ENCODE peak calls at places on chromosomes 7 and 10, in seven cellular contexts. One of them, this sample, is unnamed.

GRCh38 chr7:74023786-74024185 is 4.2 kb upstream of the ELN start:
- DNase-seq in PC-9: no peak
- DNase-seq in neural progenitor cell: no peak
- DNase-seq in kidney: peak; percentile 71
- DNase-seq in osteoblast: no peak
- DNase-seq in A673: no peak
- DNase-seq in breast epithelium: no peak
- DNase-seq in this sample: no peak

GRCh38 chr10:72875250-72876055 is 18.1 kb upstream of the OIT3 start:
- DNase-seq in breast epithelium: no peak
- DNase-seq in PC-9: peak; percentile 53
- DNase-seq in neural progenitor cell: peak; percentile 31
- DNase-seq in A673: peak; percentile 43
- DNase-seq in kidney: no peak
- DNase-seq in osteoblast: no peak
- DNase-seq in this sample: no peak

GRCh38 chr10:316390-316789 is 181.1 kb downstream of the ZMYND11 start:
- DNase-seq in A673: no peak
- DNase-seq in neural progenitor cell: no peak
- DNase-seq in PC-9: no peak
- DNase-seq in breast epithelium: no peak
- DNase-seq in kidney: no peak
- DNase-seq in osteoblast: no peak
- DNase-seq in this sample: no peak

GRCh38 chr10:132069122-132069848 is 3.5 kb downstream of the JAKMIP3 start:
- DNase-seq in kidney: no peak
- DNase-seq in osteoblast: no peak
- DNase-seq in neural progenitor cell: no peak
- DNase-seq in breast epithelium: no peak
- DNase-seq in A673: no peak
- DNase-seq in PC-9: no peak
- DNase-seq in this sample: no peak

GRCh38 chr10:96512524-96512991 is 1.2 kb downstream of the TLL2 start:
- DNase-seq in osteoblast: no peak
- DNase-seq in A673: peak; percentile 49
- DNase-seq in breast epithelium: no peak
- DNase-seq in PC-9: no peak
- DNase-seq in kidney: peak; percentile 77
- DNase-seq in neural progenitor cell: peak; percentile 76
- DNase-seq in this sample: no peak

GRCh38 chr10:75428434-75429158 is 2.8 kb upstream of the LRMDA start:
- DNase-seq in osteoblast: peak; percentile 91
- DNase-seq in A673: no peak
- DNase-seq in kidney: no peak
- DNase-seq in neural progenitor cell: no peak
- DNase-seq in breast epithelium: no peak
- DNase-seq in PC-9: no peak
- DNase-seq in this sample: no peak

GRCh38 chr7:90717286-90718060 is 121.4 kb downstream of the CDK14 start:
- DNase-seq in breast epithelium: no peak
- DNase-seq in A673: no peak
- DNase-seq in PC-9: no peak
- DNase-seq in kidney: no peak
- DNase-seq in osteoblast: no peak
- DNase-seq in neural progenitor cell: peak; percentile 66
- DNase-seq in this sample: no peak

GRCh38 chr10:43299579-43299978 is 32.7 kb upstream of the RASGEF1A start:
- DNase-seq in PC-9: no peak
- DNase-seq in osteoblast: no peak
- DNase-seq in neural progenitor cell: no peak
- DNase-seq in breast epithelium: no peak
- DNase-seq in A673: no peak
- DNase-seq in kidney: peak; percentile 32
- DNase-seq in this sample: peak; percentile 47

GRCh38 chr10:55852850-55853249 is 508.2 kb downstream of the ZWINT start:
- DNase-seq in breast epithelium: no peak
- DNase-seq in PC-9: no peak
- DNase-seq in A673: no peak
- DNase-seq in neural progenitor cell: no peak
- DNase-seq in kidney: no peak
- DNase-seq in osteoblast: no peak
- DNase-seq in this sample: no peak

GRCh38 chr7:27176343-27176731 is 2.2 kb upstream of the HOXA10 start:
- DNase-seq in osteoblast: no peak
- DNase-seq in breast epithelium: no peak
- DNase-seq in A673: no peak
- DNase-seq in neural progenitor cell: no peak
- DNase-seq in PC-9: no peak
- DNase-seq in kidney: peak; percentile 37
- DNase-seq in this sample: no peak

GRCh38 chr10:60549686-60550085 is 160.0 kb upstream of the ANK3 start:
- DNase-seq in breast epithelium: no peak
- DNase-seq in neural progenitor cell: no peak
- DNase-seq in kidney: no peak
- DNase-seq in PC-9: no peak
- DNase-seq in A673: peak; percentile 51
- DNase-seq in osteoblast: peak; percentile 11
- DNase-seq in this sample: no peak

GRCh38 chr10:48802611-48803046 is 118.0 kb downstream of the WDFY4 start:
- DNase-seq in osteoblast: no peak
- DNase-seq in neural progenitor cell: no peak
- DNase-seq in kidney: no peak
- DNase-seq in A673: no peak
- DNase-seq in PC-9: no peak
- DNase-seq in breast epithelium: no peak
- DNase-seq in this sample: no peak

GRCh38 chr10:44962870-44963738 is 3.5 kb downstream of the RASSF4 start:
- DNase-seq in osteoblast: peak; percentile 5
- DNase-seq in A673: no peak
- DNase-seq in PC-9: no peak
- DNase-seq in breast epithelium: no peak
- DNase-seq in neural progenitor cell: peak; percentile 76
- DNase-seq in kidney: peak; percentile 71
- DNase-seq in this sample: no peak

GRCh38 chr7:139854803-139855497 is 25.9 kb downstream of the TBXAS1 start:
- DNase-seq in A673: no peak
- DNase-seq in breast epithelium: no peak
- DNase-seq in PC-9: no peak
- DNase-seq in osteoblast: no peak
- DNase-seq in kidney: no peak
- DNase-seq in neural progenitor cell: no peak
- DNase-seq in this sample: no peak

GRCh38 chr7:139850906-139851305 is 21.8 kb downstream of the TBXAS1 start:
- DNase-seq in neural progenitor cell: no peak
- DNase-seq in osteoblast: no peak
- DNase-seq in A673: no peak
- DNase-seq in breast epithelium: no peak
- DNase-seq in kidney: no peak
- DNase-seq in PC-9: no peak
- DNase-seq in this sample: no peak

GRCh38 chr7:139851770-139852481 is 22.9 kb downstream of the TBXAS1 start:
- DNase-seq in kidney: no peak
- DNase-seq in breast epithelium: no peak
- DNase-seq in osteoblast: no peak
- DNase-seq in PC-9: no peak
- DNase-seq in neural progenitor cell: no peak
- DNase-seq in A673: no peak
- DNase-seq in this sample: no peak

GRCh38 chr7:139853576-139854511 is 24.8 kb downstream of the TBXAS1 start:
- DNase-seq in breast epithelium: no peak
- DNase-seq in PC-9: no peak
- DNase-seq in osteoblast: no peak
- DNase-seq in A673: peak; percentile 22
- DNase-seq in kidney: no peak
- DNase-seq in neural progenitor cell: no peak
- DNase-seq in this sample: no peak

DNA sequence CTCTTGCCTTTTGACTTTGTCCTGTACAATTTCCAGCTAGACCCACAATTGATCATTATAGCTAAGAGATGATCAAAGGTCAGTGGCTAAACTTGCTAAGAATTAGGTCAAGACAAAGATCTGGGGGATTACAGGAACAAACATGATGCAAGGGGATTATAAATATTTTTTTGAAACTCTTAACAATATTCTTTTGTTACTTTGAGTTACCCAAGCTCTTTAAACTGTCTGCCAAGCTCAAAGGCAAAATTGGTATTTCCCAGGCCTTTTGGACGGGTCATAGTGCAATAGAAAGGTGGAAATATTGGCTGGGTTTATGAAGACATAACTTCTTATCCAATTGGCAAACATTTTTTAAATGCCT is 23.4 kb downstream of the TBXAS1 start:
- DNase-seq in A673: no peak
- DNase-seq in breast epithelium: no peak
- DNase-seq in osteoblast: no peak
- DNase-seq in neural progenitor cell: no peak
- DNase-seq in PC-9: no peak
- DNase-seq in kidney: no peak
- DNase-seq in this sample: no peak
- H3K27ac ChIP-seq in A673: no peak overlapping the region
- H3K27ac ChIP-seq in breast epithelium: no peak overlapping the region
- H3K27ac ChIP-seq in osteoblast: no peak overlapping the region
- H3K27ac ChIP-seq in neural progenitor cell: no peak overlapping the region
- H3K27ac ChIP-seq in PC-9: no peak overlapping the region
- H3K27ac ChIP-seq in kidney: no peak overlapping the region
- H3K27ac ChIP-seq in this sample: no peak overlapping the region

DNA sequence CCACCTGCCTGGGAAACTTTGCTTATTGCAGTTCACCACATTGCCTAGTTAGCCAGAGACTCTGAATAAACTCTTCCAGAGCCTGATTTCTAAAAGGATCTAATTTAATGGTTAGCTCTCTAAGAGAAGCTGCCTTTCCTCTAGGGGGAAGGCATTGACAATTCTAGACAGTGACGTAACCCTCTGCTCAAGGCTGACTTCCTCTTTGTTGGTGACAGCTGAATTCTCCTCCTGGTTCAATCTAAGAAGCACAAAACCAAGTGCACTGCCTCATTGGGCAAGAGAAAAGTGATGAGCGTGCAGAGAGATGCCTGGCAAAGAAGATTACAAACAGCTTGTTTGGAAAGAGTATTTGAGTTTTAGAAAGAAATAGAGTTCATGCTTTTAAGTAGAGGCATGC is 102.7 kb downstream of the MACC1 start:
- DNase-seq in A673: peak; percentile 46
- DNase-seq in breast epithelium: no peak
- DNase-seq in PC-9: no peak
- DNase-seq in kidney: no peak
- DNase-seq in neural progenitor cell: peak; percentile 17
- DNase-seq in osteoblast: no peak
- DNase-seq in this sample: no peak
- H3K4me1 ChIP-seq in A673: no peaks in the 10 kb centered on the region
- H3K4me1 ChIP-seq in breast epithelium: no peaks in the 10 kb centered on the region
- H3K4me1 ChIP-seq in PC-9: no peaks in the 10 kb centered on the region
- H3K4me1 ChIP-seq in kidney: no peaks in the 10 kb centered on the region
- H3K4me1 ChIP-seq in neural progenitor cell: peaks cover 30% of the 10 kb centered on the region
- H3K4me1 ChIP-seq in osteoblast: no peaks in the 10 kb centered on the region
- H3K4me1 ChIP-seq in this sample: no peaks in the 10 kb centered on the region

GRCh38 chr7:134767567-134768168 is 11.8 kb upstream of the CALD1 start:
- DNase-seq in neural progenitor cell: no peak
- DNase-seq in A673: no peak
- DNase-seq in PC-9: no peak
- DNase-seq in osteoblast: no peak
- DNase-seq in breast epithelium: no peak
- DNase-seq in kidney: no peak
- DNase-seq in this sample: no peak

GRCh38 chr7:134763960-134764359 is 15.5 kb upstream of the CALD1 start:
- DNase-seq in breast epithelium: peak; percentile 41
- DNase-seq in PC-9: no peak
- DNase-seq in kidney: no peak
- DNase-seq in osteoblast: no peak
- DNase-seq in A673: no peak
- DNase-seq in neural progenitor cell: no peak
- DNase-seq in this sample: no peak

GRCh38 chr7:134768243-134768642 is 11.2 kb upstream of the CALD1 start:
- DNase-seq in neural progenitor cell: no peak
- DNase-seq in osteoblast: no peak
- DNase-seq in kidney: no peak
- DNase-seq in A673: no peak
- DNase-seq in breast epithelium: no peak
- DNase-seq in PC-9: no peak
- DNase-seq in this sample: no peak

GRCh38 chr7:134764365-134764764 is 15.1 kb upstream of the CALD1 start:
- DNase-seq in neural progenitor cell: no peak
- DNase-seq in osteoblast: no peak
- DNase-seq in A673: no peak
- DNase-seq in kidney: no peak
- DNase-seq in breast epithelium: no peak
- DNase-seq in PC-9: peak; percentile 30
- DNase-seq in this sample: no peak

GRCh38 chr7:134766779-134767566 is 12.5 kb upstream of the CALD1 start:
- DNase-seq in kidney: no peak
- DNase-seq in breast epithelium: no peak
- DNase-seq in PC-9: peak; percentile 45
- DNase-seq in neural progenitor cell: no peak
- DNase-seq in A673: no peak
- DNase-seq in osteoblast: peak; percentile 45
- DNase-seq in this sample: no peak
- H3K4me3 ChIP-seq in kidney: no peak overlapping the region
- H3K4me3 ChIP-seq in breast epithelium: no peak overlapping the region
- H3K4me3 ChIP-seq in PC-9: no peak overlapping the region
- H3K4me3 ChIP-seq in neural progenitor cell: no peak overlapping the region
- H3K4me3 ChIP-seq in A673: no peak overlapping the region
- H3K4me3 ChIP-seq in osteoblast: peak overlapping the region; percentile 21
- H3K4me3 ChIP-seq in this sample: no peak overlapping the region

GRCh38 chr7:12210179-12211053 is 678 bp upstream of the TMEM106B start:
- DNase-seq in neural progenitor cell: no peak
- DNase-seq in PC-9: peak; percentile 50
- DNase-seq in A673: no peak
- DNase-seq in osteoblast: peak; percentile 22
- DNase-seq in breast epithelium: peak; percentile 22
- DNase-seq in kidney: no peak
- DNase-seq in this sample: no peak
- H3K27ac ChIP-seq in neural progenitor cell: no peak overlapping the region
- H3K27ac ChIP-seq in PC-9: peak overlapping the region; percentile 92
- H3K27ac ChIP-seq in A673: peak overlapping the region; percentile 88
- H3K27ac ChIP-seq in osteoblast: peak overlapping the region; percentile 86
- H3K27ac ChIP-seq in breast epithelium: peak overlapping the region; percentile 97
- H3K27ac ChIP-seq in kidney: peak overlapping the region; percentile 100
- H3K27ac ChIP-seq in this sample: peak overlapping the region; percentile 91